ENCODE peak calls at places on chromosomes 16 and 17, in eight cellular contexts. N is glomerular endothelial cell; V is breast epithelium; U is left cardiac atrium; P is lower lobe of right lung; Q is kidney epithelial cell; K is iris pigment epithelial cell; I is CD8-positive, alpha-beta T cell. B is an unnamed sample.

GRCh38 chr17:43790311-43790940 is 10.2 kb downstream of the CFAP97D1 start:
- DNase-seq in N (no peak), V (peak), U (no peak), P (no peak), Q (no peak), K (no peak), I (no peak), B (peak)

GRCh38 chr17:64341181-64341580 is 49.5 kb downstream of the PECAM1 start:
- DNase-seq in N (no peak), V (no peak), U (no peak), P (no peak), Q (no peak), K (no peak), I (no peak), B (no peak)

GRCh38 chr16:83676056-83676455 is 131.7 kb upstream of the HSBP1 start:
- DNase-seq in N (no peak), V (no peak), U (no peak), P (no peak), Q (no peak), K (no peak), I (no peak), B (no peak)

GRCh38 chr17:81239714-81240555 is 817 bp downstream of the NDUFAF8 start:
- DNase-seq in N (no peak), V (no peak), U (no peak), P (no peak), Q (no peak), K (peak), I (no peak), B (no peak)

GRCh38 chr17:60148300-60148838 is 1.4 kb upstream of the CA4 start:
- DNase-seq in N (no peak), V (no peak), U (peak), P (no peak), Q (no peak), K (no peak), I (no peak), B (no peak)

GRCh38 chr16:53100889-53101288 is 46.1 kb downstream of the CHD9 start:
- DNase-seq in N (no peak), V (no peak), U (no peak), P (no peak), Q (no peak), K (no peak), I (no peak), B (peak)

GRCh38 chr16:647173-647902 is 1.8 kb upstream of the WDR90 start:
- DNase-seq in N (no peak), V (no peak), U (no peak), P (no peak), Q (no peak), K (no peak), I (no peak), B (no peak)

GRCh38 chr17:8408371-8408770 is 10.7 kb upstream of the RNF222 start:
- DNase-seq in N (no peak), V (peak), U (no peak), P (no peak), Q (no peak), K (no peak), I (no peak), B (no peak)

GRCh38 chr17:47808830-47809480 is 12.6 kb downstream of the OSBPL7 start:
- DNase-seq in N (no peak), V (no peak), U (no peak), P (no peak), Q (no peak), K (no peak), I (no peak), B (no peak)

GRCh38 chr17:8253801-8254200 is 4.7 kb downstream of the PFAS start:
- DNase-seq in N (no peak), V (no peak), U (no peak), P (no peak), Q (no peak), K (peak), I (no peak), B (peak)

GRCh38 chr17:55163408-55163807 is 101.4 kb upstream of the HLF start:
- DNase-seq in N (no peak), V (no peak), U (no peak), P (no peak), Q (no peak), K (no peak), I (no peak), B (no peak)

GRCh38 chr16:1610071-1610840 is 1.6 kb downstream of the IFT140 start:
- DNase-seq in N (no peak), V (peak), U (peak), P (peak), Q (no peak), K (peak), I (peak), B (peak)

GRCh38 chr17:46940692-46941404 is 17.9 kb downstream of the GOSR2 start:
- DNase-seq in N (no peak), V (peak), U (peak), P (peak), Q (no peak), K (peak), I (peak), B (peak)

GRCh38 chr17:58313815-58314705 is 14.5 kb downstream of the TSPOAP1 start:
- DNase-seq in N (no peak), V (no peak), U (no peak), P (no peak), Q (no peak), K (no peak), I (peak), B (no peak)

GRCh38 chr17:81034779-81035388 is at the start of gene BAIAP2:
- DNase-seq in N (no peak), V (peak), U (peak), P (peak), Q (no peak), K (peak), I (peak), B (peak)

GRCh38 chr16:47182318-47182717 is 38.6 kb upstream of the NETO2 start:
- DNase-seq in N (no peak), V (no peak), U (no peak), P (no peak), Q (no peak), K (no peak), I (no peak), B (no peak)

GRCh38 chr17:65305778-65306177 is 168.6 kb downstream of the RGS9 start:
- DNase-seq in N (no peak), V (no peak), U (no peak), P (no peak), Q (no peak), K (no peak), I (no peak), B (no peak)

GRCh38 chr16:82633964-82634600 is 7.3 kb downstream of the CDH13 start:
- DNase-seq in N (no peak), V (peak), U (peak), P (no peak), Q (no peak), K (peak), I (no peak), B (peak)

GRCh38 chr17:56808503-56808902 is 25.2 kb downstream of the C17orf67 start:
- DNase-seq in N (no peak), V (peak), U (no peak), P (no peak), Q (no peak), K (no peak), I (no peak), B (peak)

GRCh38 chr17:35947156-35947585 is 3.7 kb upstream of the LYZL6 start:
- DNase-seq in N (no peak), V (no peak), U (no peak), P (no peak), Q (no peak), K (peak), I (peak), B (no peak)

GRCh38 chr17:43517615-43518386 is 28.3 kb downstream of the ETV4 start:
- DNase-seq in N (no peak), V (no peak), U (no peak), P (no peak), Q (no peak), K (peak), I (no peak), B (no peak)

GRCh38 chr17:45046536-45047125 is 4.8 kb downstream of the DCAKD start:
- DNase-seq in N (no peak), V (no peak), U (no peak), P (no peak), Q (no peak), K (peak), I (no peak), B (no peak)

GRCh38 chr17:72342582-72343527 is 222.0 kb downstream of the SOX9 start:
- DNase-seq in N (no peak), V (peak), U (peak), P (peak), Q (peak), K (peak), I (no peak), B (no peak)

GRCh38 chr17:16288860-16289571 is 64.3 kb downstream of the CENPV start:
- DNase-seq in N (no peak), V (no peak), U (no peak), P (no peak), Q (no peak), K (no peak), I (no peak), B (no peak)

GRCh38 chr16:64615647-64616280 is 506.1 kb downstream of the CDH11 start:
- DNase-seq in N (no peak), V (no peak), U (no peak), P (no peak), Q (no peak), K (no peak), I (no peak), B (no peak)

GRCh38 chr17:34502426-34502825 is 77.0 kb upstream of the TMEM132E start:
- DNase-seq in N (no peak), V (no peak), U (no peak), P (no peak), Q (no peak), K (no peak), I (no peak), B (no peak)

GRCh38 chr17:44170499-44171201 is at the start of gene ASB16:
- DNase-seq in N (no peak), V (no peak), U (peak), P (no peak), Q (no peak), K (peak), I (no peak), B (peak)

GRCh38 chr17:74610108-74610507 is 13.4 kb downstream of the CD300E start:
- DNase-seq in N (no peak), V (no peak), U (no peak), P (no peak), Q (no peak), K (no peak), I (no peak), B (no peak)

B was measured in prostate gland.